ENCODE peak calls at places on chromosomes 3 and 15, in ten cellular contexts. Y, D, Z, W, R, V, A, M, X and B are unnamed samples. For H3K27me3, the result is how much of the 10 kb centered on the place peaks cover.

GRCh38 chr3:112860898-112861297 is 14.2 kb upstream of the CD200R1L start:
- DNase-seq in V (no peak), R (no peak), M (peak), Y (no peak), A (no peak), X (no peak), D (no peak), W (no peak), Z (no peak), B (no peak)

GRCh38 chr3:18681946-18682345 is 256.8 kb upstream of the SATB1 start:
- DNase-seq in X (no peak), V (no peak), W (no peak), Y (no peak), M (no peak), A (no peak), D (no peak), R (no peak), Z (no peak), B (no peak)

GRCh38 chr15:28147827-28148226 is 48.7 kb upstream of the OCA2 start:
- DNase-seq in V (no peak), Z (no peak), R (no peak), W (no peak), Y (no peak), M (no peak), A (no peak), X (no peak), D (no peak), B (no peak)

GRCh38 chr3:177338697-177339219 is 141.5 kb upstream of the TBL1XR1 start:
- DNase-seq in R (peak), D (peak), Z (no peak), Y (no peak), M (peak), W (no peak), X (no peak), A (no peak), V (no peak), B (no peak)

GRCh38 chr15:67462802-67463201 is 58.1 kb upstream of the C15orf61 start:
- DNase-seq in R (no peak), A (no peak), Z (no peak), D (no peak), W (no peak), X (no peak), Y (no peak), V (no peak), M (no peak), B (no peak)

GRCh38 chr3:31486865-31487533 is 45.7 kb upstream of the STT3B start:
- DNase-seq in Z (no peak), W (no peak), R (peak), X (no peak), A (no peak), Y (no peak), M (peak), V (no peak), D (no peak), B (peak)

GRCh38 chr15:59283717-59284336 is 77.2 kb downstream of the LDHAL6B start:
- DNase-seq in W (no peak), Z (peak), X (no peak), D (no peak), R (peak), V (no peak), Y (peak), M (no peak), A (no peak), B (no peak)

GRCh38 chr15:64134322-64134829 is 17.2 kb upstream of the SNX22 start:
- DNase-seq in Z (no peak), D (no peak), Y (peak), A (no peak), V (peak), W (peak), X (no peak), M (no peak), R (no peak), B (no peak)

GRCh38 chr3:131163-131889 is 65.2 kb upstream of the CHL1 start:
- DNase-seq in D (no peak), Z (no peak), M (no peak), V (no peak), X (no peak), W (no peak), A (no peak), Y (no peak), R (no peak), B (no peak)

GRCh38 chr15:30990451-30991300 is 752 bp downstream of the MTMR10 start:
- DNase-seq in R (peak), Y (no peak), M (peak), D (no peak), W (no peak), V (no peak), X (no peak), Z (peak), A (no peak), B (no peak)

GRCh38 chr15:77059761-77060345 is 11.1 kb downstream of the TSPAN3 start:
- DNase-seq in V (no peak), D (no peak), Z (no peak), M (no peak), A (no peak), W (no peak), R (no peak), Y (no peak), X (peak), B (no peak)

GRCh38 chr15:78361956-78362506 is 21.9 kb downstream of the CRABP1 start:
- DNase-seq in M (no peak), R (no peak), Y (no peak), X (no peak), W (no peak), Z (no peak), A (no peak), V (no peak), D (no peak), B (no peak)

GRCh38 chr3:141385386-141386079 is 17.2 kb downstream of the ZBTB38 start:
- DNase-seq in V (no peak), W (no peak), M (no peak), X (no peak), Z (no peak), D (no peak), R (no peak), A (no peak), Y (no peak), B (no peak)

GRCh38 chr3:95775486-95776094 is 1038.8 kb upstream of the EPHA6 start:
- DNase-seq in D (no peak), Y (no peak), A (no peak), M (no peak), V (no peak), X (no peak), W (no peak), Z (no peak), R (no peak), B (no peak)

GRCh38 chr3:129031476-129032215 is 28.9 kb upstream of the GP9 start:
- DNase-seq in W (no peak), Y (no peak), Z (no peak), X (no peak), A (no peak), R (no peak), D (no peak), V (no peak), M (no peak), B (no peak)

GRCh38 chr3:127419641-127420354 is 132.0 kb upstream of the PRR20G start:
- DNase-seq in R (no peak), D (peak), M (no peak), X (no peak), Y (no peak), Z (no peak), V (peak), W (no peak), A (peak), B (peak)
- H3K27me3 ChIP-seq in R (under half), D (under half), M (under half), X (under half), Y (under half), Z (half or more), V (under half), W (under half), A (half or more), B (under half)

DNA sequence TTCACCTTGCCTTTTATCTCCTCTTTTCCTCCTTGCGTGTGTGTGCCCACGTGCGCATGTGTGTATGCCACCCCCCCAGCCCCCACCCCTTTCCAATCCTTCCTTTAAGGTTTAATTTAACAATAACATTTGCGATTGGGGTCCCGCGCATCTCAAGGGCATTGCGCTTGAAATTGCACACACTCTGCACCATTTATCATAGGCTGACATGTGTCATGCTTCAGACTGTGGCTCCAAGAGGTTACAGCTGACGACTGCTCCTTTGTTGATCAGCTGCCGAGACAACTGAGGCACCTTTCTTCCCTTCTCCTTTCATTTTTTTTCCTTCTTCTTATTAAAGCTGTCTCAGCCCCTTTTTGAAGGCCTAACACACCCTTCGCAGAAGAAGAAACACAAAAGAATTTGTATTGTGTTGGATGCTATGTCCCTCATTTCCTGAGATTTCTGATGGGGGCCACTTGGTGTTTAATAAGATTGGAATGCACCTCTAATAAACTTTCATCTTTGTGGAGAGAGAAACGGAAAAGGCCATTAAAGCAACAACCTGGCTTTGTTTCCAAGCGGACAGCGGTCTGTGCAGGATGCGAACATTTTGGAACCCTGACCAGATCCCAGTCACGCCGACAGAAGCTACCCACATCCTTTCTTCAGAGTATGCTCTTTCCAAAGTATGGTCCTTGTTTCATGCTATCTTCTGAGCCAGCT is 470.1 kb downstream of the MCTP2 start:
- DNase-seq in A (no peak), X (no peak), D (no peak), Y (no peak), Z (no peak), V (no peak), R (no peak), W (no peak), M (no peak), B (no peak)
- TF ChIP-seq POLR2AphosphoS5 in A (no peak), X (no peak), D (no peak), Y (no peak), Z (no peak), V (no peak), R (no peak), W (no peak), M (no peak), B (no peak)

DNA sequence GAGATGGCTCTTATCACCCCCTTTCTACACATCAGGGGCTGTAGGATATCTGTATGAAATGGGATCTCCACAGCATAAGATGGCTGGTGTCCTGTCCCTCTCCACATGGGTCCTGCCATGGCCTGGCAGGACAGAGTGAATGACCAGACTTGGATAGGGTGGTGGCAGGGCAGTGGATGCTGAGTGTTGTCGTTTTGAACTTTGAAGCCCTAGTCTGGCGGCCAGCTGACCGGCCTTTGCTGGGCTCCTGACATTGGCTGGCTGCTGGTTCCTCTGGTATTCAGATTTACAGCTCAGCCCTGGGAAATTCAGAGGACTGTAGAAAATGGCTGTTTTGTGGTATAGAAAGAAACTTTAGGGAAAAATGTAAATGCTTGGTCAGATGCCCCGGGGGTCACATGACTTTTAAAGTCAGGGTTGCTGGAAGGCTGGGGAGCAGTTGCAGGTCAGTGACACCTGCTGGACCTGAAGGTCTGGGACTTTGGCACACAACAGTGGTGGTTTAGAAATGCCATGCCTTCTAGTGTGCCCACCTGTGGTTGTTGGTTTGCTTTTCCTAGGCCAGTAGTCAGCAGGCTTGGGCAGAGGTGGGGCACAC is 13.5 kb upstream of the PGPEP1L start:
- DNase-seq in X (no peak), V (no peak), A (no peak), W (no peak), D (peak), R (no peak), Y (no peak), M (no peak), Z (no peak), B (peak)
- TF ChIP-seq EP300 in X (no peak), V (no peak), A (no peak), W (no peak), D (no peak), R (no peak), Y (no peak), M (no peak), Z (no peak), B (no peak)

DNA sequence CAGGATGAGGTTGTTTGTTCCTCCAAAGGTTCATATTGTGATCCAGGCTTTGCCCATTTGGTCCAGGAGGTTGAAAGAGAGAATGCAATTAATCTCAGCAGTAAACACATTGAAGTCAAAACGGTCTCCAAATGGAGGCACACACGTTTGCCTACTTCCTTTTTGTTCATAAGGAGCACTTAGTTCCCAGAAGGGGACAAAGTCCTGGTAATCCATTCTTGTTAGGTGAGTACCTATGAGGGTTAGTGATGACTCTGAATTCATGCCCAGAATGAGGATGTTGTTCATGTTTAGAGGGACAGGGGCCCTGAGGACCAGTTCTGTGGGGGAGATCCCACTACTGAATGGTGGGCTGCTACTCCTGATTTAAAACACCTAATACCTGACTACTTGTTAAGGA is 177.7 kb downstream of the ALDH1A2 start:
- DNase-seq in Z (no peak), A (no peak), Y (no peak), W (no peak), X (no peak), D (no peak), V (no peak), R (no peak), M (no peak), B (no peak)
- H3K27me3 ChIP-seq in Z (under half), A (under half), Y (under half), W (under half), X (under half), D (under half), V (under half), R (under half), M (under half), B (under half)

GRCh38 chr3:4467522-4467867 is 426 bp upstream of the SUMF1 start:
- DNase-seq in M (no peak), Z (no peak), V (no peak), R (no peak), D (no peak), W (no peak), X (no peak), Y (no peak), A (no peak), B (no peak)

GRCh38 chr3:4462641-4463040 is 4.4 kb downstream of the SUMF1 start:
- DNase-seq in X (no peak), M (peak), A (no peak), W (no peak), V (no peak), R (no peak), Y (no peak), Z (no peak), D (no peak), B (no peak)

GRCh38 chr3:4471907-4472306 is 4.8 kb upstream of the SUMF1 start:
- DNase-seq in Z (no peak), Y (no peak), X (no peak), D (no peak), R (no peak), V (no peak), A (no peak), W (no peak), M (no peak), B (no peak)

GRCh38 chr3:4464579-4464978 is 2.5 kb downstream of the SUMF1 start:
- DNase-seq in Z (no peak), M (no peak), A (no peak), Y (no peak), D (no peak), X (no peak), W (no peak), R (no peak), V (no peak), B (no peak)

GRCh38 chr3:4466783-4467521 is at the start of gene SUMF1:
- DNase-seq in W (peak), M (peak), D (peak), R (peak), X (no peak), Y (peak), A (peak), Z (peak), V (peak), B (no peak)
- TF ChIP-seq POLR2AphosphoS5 in W (peak), M (peak), D (peak), R (peak), X (peak), Y (peak), A (peak), Z (peak), V (no peak), B (peak)

GRCh38 chr3:64190517-64191515 is 34.5 kb downstream of the PRICKLE2 start:
- DNase-seq in Z (no peak), D (no peak), W (no peak), Y (no peak), M (no peak), V (no peak), A (no peak), R (no peak), X (no peak), B (peak)

GRCh38 chr3:64191822-64192221 is 33.4 kb downstream of the PRICKLE2 start:
- DNase-seq in Z (no peak), V (no peak), D (no peak), M (no peak), Y (no peak), X (no peak), R (no peak), W (no peak), A (no peak), B (peak)

GRCh38 chr3:64199933-64200332 is 25.3 kb downstream of the PRICKLE2 start:
- DNase-seq in Z (no peak), R (no peak), W (no peak), D (no peak), A (no peak), X (no peak), Y (no peak), M (no peak), V (no peak), B (no peak)

GRCh38 chr3:64196236-64196929 is 28.9 kb downstream of the PRICKLE2 start:
- DNase-seq in X (no peak), A (no peak), Y (no peak), D (no peak), W (no peak), M (no peak), Z (no peak), V (no peak), R (no peak), B (no peak)

DNA sequence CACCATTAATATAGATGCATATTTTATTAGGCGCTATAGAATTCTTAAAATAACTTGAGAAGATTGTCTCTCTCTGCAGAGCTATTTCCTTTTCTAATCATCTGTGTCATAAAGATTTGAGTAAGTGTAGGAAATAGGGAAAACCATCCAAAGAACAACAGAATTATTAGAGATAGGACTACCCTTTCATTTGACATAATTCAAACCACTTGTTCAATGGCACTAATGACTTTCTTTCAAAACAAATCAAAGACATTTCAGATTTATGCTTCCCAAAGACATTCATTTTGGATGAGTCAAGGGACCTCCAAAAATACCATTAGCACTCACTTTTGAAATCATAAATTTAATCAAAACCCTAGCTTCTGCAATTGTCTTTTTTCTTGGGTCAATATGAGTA is 29.5 kb downstream of the PRICKLE2 start:
- DNase-seq in W (no peak), A (no peak), V (no peak), R (no peak), M (no peak), Y (no peak), X (no peak), Z (no peak), D (no peak), B (no peak)
- TF ChIP-seq EP300 in W (no peak), A (no peak), V (no peak), R (no peak), M (no peak), Y (no peak), X (no peak), Z (no peak), D (no peak), B (no peak)

GRCh38 chr15:60568883-60569495 is 90.0 kb upstream of the ICE2 start:
- DNase-seq in Y (no peak), X (no peak), M (no peak), R (no peak), Z (no peak), V (no peak), W (no peak), D (no peak), A (no peak), B (no peak)

GRCh38 chr15:60572462-60573214 is 93.7 kb upstream of the ICE2 start:
- DNase-seq in W (no peak), A (no peak), Y (no peak), X (no peak), Z (no peak), V (no peak), R (no peak), D (no peak), M (no peak), B (no peak)

GRCh38 chr15:60568301-60568742 is 89.4 kb upstream of the ICE2 start:
- DNase-seq in R (no peak), Z (peak), M (no peak), A (no peak), X (peak), Y (no peak), D (no peak), W (no peak), V (no peak), B (no peak)

GRCh38 chr15:60570936-60571530 is 92.1 kb upstream of the ICE2 start:
- DNase-seq in Z (no peak), R (no peak), W (no peak), A (no peak), Y (no peak), D (no peak), V (no peak), M (no peak), X (no peak), B (no peak)

GRCh38 chr15:60569596-60569995 is 90.7 kb upstream of the ICE2 start:
- DNase-seq in W (no peak), M (no peak), Y (no peak), R (no peak), D (no peak), A (no peak), Z (no peak), X (no peak), V (no peak), B (no peak)
- H3K27me3 ChIP-seq in W (under half), M (under half), Y (under half), R (under half), D (under half), A (under half), Z (under half), X (under half), V (under half), B (under half)

DNA sequence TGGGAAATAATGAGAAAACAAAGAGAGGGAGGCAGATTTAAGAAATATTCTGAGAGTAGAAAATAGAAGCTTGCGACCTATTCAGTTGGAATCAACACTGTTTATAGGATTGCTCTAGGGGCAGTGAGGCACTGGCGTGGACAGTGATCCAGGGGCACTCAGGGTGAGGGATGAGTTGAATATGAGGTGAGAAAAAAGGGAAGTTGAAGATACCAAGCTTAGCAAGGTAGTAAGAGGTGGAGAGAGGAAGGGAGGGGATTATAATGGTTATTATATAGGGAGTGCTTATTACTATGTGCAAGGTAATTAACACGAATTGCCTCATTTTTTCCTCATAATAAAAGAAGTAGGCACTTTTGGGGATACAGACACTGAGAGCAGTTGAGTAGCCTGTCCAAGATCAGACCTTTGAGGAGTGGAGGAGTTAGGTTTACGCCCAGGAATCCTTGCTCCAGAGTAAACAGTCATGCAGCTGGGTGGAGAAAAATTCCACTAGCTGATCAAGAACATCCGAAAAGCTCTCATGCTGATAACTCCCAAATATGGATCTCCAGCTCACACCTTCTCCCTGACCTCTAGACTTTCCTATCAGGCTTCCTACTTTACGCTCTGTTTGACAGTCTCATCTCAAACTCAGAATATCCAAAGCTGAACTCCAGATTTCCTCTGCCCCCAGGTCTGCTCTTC is 53.2 kb downstream of the ST6GAL1 start:
- DNase-seq in X (no peak), R (no peak), W (no peak), Y (no peak), Z (no peak), A (no peak), M (no peak), V (no peak), D (no peak), B (no peak)
- TF ChIP-seq POLR2AphosphoS5 in X (no peak), R (no peak), W (no peak), Y (no peak), Z (no peak), A (no peak), M (no peak), V (no peak), D (no peak), B (no peak)